ENCODE peak calls at places on chromosomes 6 and 20, in five cellular contexts. One of them, this sample, is unnamed. For H3K4me1, the result is how much of the 10 kb centered on the place peaks cover.

GRCh38 chr6:20909621-20910020 is 375.4 kb downstream of the CDKAL1 start:
- DNase-seq in PC-9: no peak
- DNase-seq in NT2/D1: no peak
- DNase-seq in heart left ventricle: no peak
- DNase-seq in IMR-90: no peak
- DNase-seq in this sample: no peak

GRCh38 chr6:21905531-21905930 is 312.0 kb downstream of the SOX4 start:
- DNase-seq in PC-9: no peak
- DNase-seq in NT2/D1: no peak
- DNase-seq in heart left ventricle: no peak
- DNase-seq in IMR-90: no peak
- DNase-seq in this sample: no peak

GRCh38 chr6:54361734-54362133 is 53.5 kb downstream of the TINAG start:
- DNase-seq in PC-9: no peak
- DNase-seq in NT2/D1: no peak
- DNase-seq in heart left ventricle: no peak
- DNase-seq in IMR-90: no peak
- DNase-seq in this sample: no peak

GRCh38 chr20:57313230-57313629 is 16.4 kb upstream of the SPO11 start:
- DNase-seq in PC-9: no peak
- DNase-seq in NT2/D1: no peak
- DNase-seq in heart left ventricle: no peak
- DNase-seq in IMR-90: no peak
- DNase-seq in this sample: no peak

GRCh38 chr20:17108896-17109295 is 117.9 kb upstream of the PCSK2 start:
- DNase-seq in PC-9: no peak
- DNase-seq in NT2/D1: no peak
- DNase-seq in heart left ventricle: no peak
- DNase-seq in IMR-90: no peak
- DNase-seq in this sample: no peak

GRCh38 chr6:8219352-8219943 is 117.1 kb upstream of the EEF1E1 start:
- DNase-seq in PC-9: no peak
- DNase-seq in NT2/D1: no peak
- DNase-seq in heart left ventricle: no peak
- DNase-seq in IMR-90: peak
- DNase-seq in this sample: no peak

GRCh38 chr20:13800728-13801134 is 15.9 kb downstream of the NDUFAF5 start:
- DNase-seq in PC-9: no peak
- DNase-seq in NT2/D1: no peak
- DNase-seq in heart left ventricle: peak
- DNase-seq in IMR-90: peak
- DNase-seq in this sample: peak

GRCh38 chr6:158367824-158368223 is 55.6 kb downstream of the TULP4 start:
- DNase-seq in PC-9: no peak
- DNase-seq in NT2/D1: no peak
- DNase-seq in heart left ventricle: no peak
- DNase-seq in IMR-90: no peak
- DNase-seq in this sample: no peak

GRCh38 chr6:49912193-49912592 is 45.9 kb upstream of the CRISP1 start:
- DNase-seq in PC-9: no peak
- DNase-seq in NT2/D1: no peak
- DNase-seq in heart left ventricle: no peak
- DNase-seq in IMR-90: no peak
- DNase-seq in this sample: no peak

GRCh38 chr6:70874181-70874913 is 82.5 kb downstream of the B3GAT2 start:
- DNase-seq in PC-9: no peak
- DNase-seq in NT2/D1: no peak
- DNase-seq in heart left ventricle: no peak
- DNase-seq in IMR-90: no peak
- DNase-seq in this sample: no peak

GRCh38 chr6:106037060-106037459 is 49.1 kb upstream of the PRDM1 start:
- DNase-seq in PC-9: no peak
- DNase-seq in NT2/D1: no peak
- DNase-seq in heart left ventricle: no peak
- DNase-seq in IMR-90: peak
- DNase-seq in this sample: no peak

GRCh38 chr20:47677314-47678129 is 107.8 kb downstream of the SULF2 start:
- DNase-seq in PC-9: no peak
- DNase-seq in NT2/D1: peak
- DNase-seq in heart left ventricle: no peak
- DNase-seq in IMR-90: peak
- DNase-seq in this sample: no peak

GRCh38 chr20:41411458-41411857 is 44.8 kb upstream of the EMILIN3 start:
- DNase-seq in PC-9: no peak
- DNase-seq in NT2/D1: no peak
- DNase-seq in heart left ventricle: no peak
- DNase-seq in IMR-90: peak
- DNase-seq in this sample: no peak

GRCh38 chr20:63577317-63577894 is 3.4 kb upstream of the HELZ2 start:
- DNase-seq in PC-9: no peak
- DNase-seq in NT2/D1: no peak
- DNase-seq in heart left ventricle: no peak
- DNase-seq in IMR-90: no peak
- DNase-seq in this sample: no peak

GRCh38 chr20:40887100-40887499 is 141.5 kb upstream of the TOP1 start:
- DNase-seq in PC-9: no peak
- DNase-seq in NT2/D1: no peak
- DNase-seq in heart left ventricle: no peak
- DNase-seq in IMR-90: no peak
- DNase-seq in this sample: no peak

GRCh38 chr20:10367425-10367920 is 66.5 kb downstream of the MKKS start:
- DNase-seq in PC-9: no peak
- DNase-seq in NT2/D1: no peak
- DNase-seq in heart left ventricle: no peak
- DNase-seq in IMR-90: no peak
- DNase-seq in this sample: no peak

GRCh38 chr20:32332614-32333013 is 25.5 kb upstream of the ASXL1 start:
- DNase-seq in PC-9: peak
- DNase-seq in NT2/D1: no peak
- DNase-seq in heart left ventricle: no peak
- DNase-seq in IMR-90: peak
- DNase-seq in this sample: peak

GRCh38 chr6:88870728-88871330 is 92.6 kb downstream of the RNGTT start:
- DNase-seq in PC-9: no peak
- DNase-seq in NT2/D1: peak
- DNase-seq in heart left ventricle: no peak
- DNase-seq in IMR-90: peak
- DNase-seq in this sample: peak

GRCh38 chr20:19275630-19276071 is 63.2 kb downstream of the SLC24A3 start:
- DNase-seq in PC-9: peak
- DNase-seq in NT2/D1: no peak
- DNase-seq in heart left ventricle: no peak
- DNase-seq in IMR-90: no peak
- DNase-seq in this sample: peak

GRCh38 chr6:158131926-158132325 is 36.1 kb downstream of the SERAC1 start:
- DNase-seq in PC-9: no peak
- DNase-seq in NT2/D1: no peak
- DNase-seq in heart left ventricle: no peak
- DNase-seq in IMR-90: peak
- DNase-seq in this sample: no peak

GRCh38 chr6:1593286-1593957 is 16.3 kb upstream of the FOXC1 start:
- DNase-seq in PC-9: no peak
- DNase-seq in NT2/D1: no peak
- DNase-seq in heart left ventricle: no peak
- DNase-seq in IMR-90: no peak
- DNase-seq in this sample: no peak

GRCh38 chr20:63234693-63235398 is 859 bp upstream of the BIRC7 start:
- DNase-seq in PC-9: peak
- DNase-seq in NT2/D1: no peak
- DNase-seq in heart left ventricle: no peak
- DNase-seq in IMR-90: no peak
- DNase-seq in this sample: no peak

GRCh38 chr6:81589465-81590313 is 162.8 kb downstream of the TENT5A start:
- DNase-seq in PC-9: no peak
- DNase-seq in NT2/D1: no peak
- DNase-seq in heart left ventricle: peak
- DNase-seq in IMR-90: no peak
- DNase-seq in this sample: no peak

GRCh38 chr6:94027374-94027773 is 608.0 kb upstream of the EPHA7 start:
- DNase-seq in PC-9: no peak
- DNase-seq in NT2/D1: no peak
- DNase-seq in heart left ventricle: no peak
- DNase-seq in IMR-90: no peak
- DNase-seq in this sample: no peak

DNA sequence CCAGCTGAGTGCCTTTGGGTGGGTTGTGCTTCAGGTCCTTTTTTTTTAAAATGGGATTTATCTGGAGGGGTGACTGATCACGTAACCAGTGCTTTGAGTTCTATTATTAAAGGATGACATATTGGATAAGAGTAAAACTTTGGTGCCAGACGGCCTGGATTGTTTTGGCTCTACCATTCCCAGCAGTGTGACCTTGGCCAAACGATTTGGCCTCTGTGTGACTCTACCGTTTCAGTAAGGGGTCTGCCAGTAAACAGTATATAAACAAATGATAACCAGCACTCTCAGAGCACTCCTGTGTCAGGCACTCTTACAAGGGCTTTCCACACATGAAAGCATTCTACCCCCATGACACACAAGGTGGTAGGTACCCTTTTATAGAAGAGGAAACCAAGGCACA is 8.7 kb downstream of the SCRT2 start:
- DNase-seq in PC-9: no peak
- DNase-seq in NT2/D1: no peak
- DNase-seq in heart left ventricle: no peak
- DNase-seq in IMR-90: no peak
- DNase-seq in this sample: no peak
- H3K4me1 ChIP-seq in PC-9: under half
- H3K4me1 ChIP-seq in NT2/D1: under half
- H3K4me1 ChIP-seq in heart left ventricle: under half
- H3K4me1 ChIP-seq in IMR-90: under half
- H3K4me1 ChIP-seq in this sample: under half

GRCh38 chr20:25338112-25339023 is 52.3 kb downstream of the ABHD12 start:
- DNase-seq in PC-9: no peak
- DNase-seq in NT2/D1: no peak
- DNase-seq in heart left ventricle: no peak
- DNase-seq in IMR-90: no peak
- DNase-seq in this sample: no peak

GRCh38 chr20:25336561-25337422 is 53.8 kb downstream of the ABHD12 start:
- DNase-seq in PC-9: no peak
- DNase-seq in NT2/D1: no peak
- DNase-seq in heart left ventricle: no peak
- DNase-seq in IMR-90: peak
- DNase-seq in this sample: no peak

GRCh38 chr20:25340380-25340779 is 50.3 kb downstream of the ABHD12 start:
- DNase-seq in PC-9: no peak
- DNase-seq in NT2/D1: no peak
- DNase-seq in heart left ventricle: no peak
- DNase-seq in IMR-90: no peak
- DNase-seq in this sample: no peak

GRCh38 chr20:25341716-25342680 is 48.6 kb downstream of the ABHD12 start:
- DNase-seq in PC-9: no peak
- DNase-seq in NT2/D1: no peak
- DNase-seq in heart left ventricle: no peak
- DNase-seq in IMR-90: peak
- DNase-seq in this sample: no peak

DNA sequence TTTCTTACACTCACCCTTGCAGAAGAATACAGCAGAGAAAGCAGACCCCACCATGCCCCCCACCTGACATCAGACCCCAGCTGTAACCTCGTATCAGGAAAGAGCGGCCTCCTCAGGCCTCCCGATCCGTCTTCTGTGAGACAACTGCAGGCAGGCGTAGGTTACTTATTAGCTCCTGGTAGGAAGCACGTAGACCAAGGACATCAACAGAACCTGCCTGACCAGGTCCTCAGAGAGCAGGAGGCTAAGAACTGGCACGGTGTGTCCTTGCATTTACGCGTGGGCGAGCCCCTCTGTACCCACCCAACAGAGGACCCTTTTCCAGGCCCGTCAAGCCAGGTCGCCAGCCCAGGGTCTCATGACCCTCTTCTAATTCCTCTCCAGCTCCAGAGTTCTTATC is 51.0 kb downstream of the ABHD12 start:
- DNase-seq in PC-9: no peak
- DNase-seq in NT2/D1: no peak
- DNase-seq in heart left ventricle: no peak
- DNase-seq in IMR-90: no peak
- DNase-seq in this sample: no peak
- H3K4me1 ChIP-seq in PC-9: under half
- H3K4me1 ChIP-seq in NT2/D1: under half
- H3K4me1 ChIP-seq in heart left ventricle: under half
- H3K4me1 ChIP-seq in IMR-90: under half
- H3K4me1 ChIP-seq in this sample: under half

DNA sequence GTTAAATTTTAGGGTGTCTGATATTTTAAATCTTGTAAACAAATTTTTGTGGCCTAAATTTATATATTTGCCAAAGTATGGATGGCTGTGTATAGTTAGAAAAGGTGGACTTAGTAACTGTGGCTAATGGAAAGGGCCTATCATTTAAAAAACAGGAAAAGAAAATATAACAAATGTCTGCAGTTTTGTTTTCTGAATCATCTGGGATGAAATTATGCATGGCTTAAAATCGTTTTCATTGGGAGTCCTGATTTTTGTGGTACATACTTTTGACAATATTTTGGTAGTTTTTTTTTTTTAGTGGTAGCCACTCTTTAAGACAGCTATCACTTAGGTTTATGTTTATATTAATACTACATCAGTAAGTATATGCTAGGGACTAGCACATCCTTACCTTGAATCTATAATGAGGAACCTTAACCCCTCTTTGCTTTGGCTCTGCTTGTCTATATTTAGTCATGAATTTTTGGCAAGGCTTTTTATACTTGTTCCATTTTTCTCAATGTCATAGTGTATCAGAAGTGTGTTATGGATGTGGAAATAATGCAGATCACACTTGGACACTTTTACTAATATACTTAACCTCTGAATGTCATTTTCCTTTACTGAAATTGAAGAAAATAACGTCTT is 5.6 kb downstream of the ARID1B start:
- DNase-seq in PC-9: no peak
- DNase-seq in NT2/D1: no peak
- DNase-seq in heart left ventricle: no peak
- DNase-seq in IMR-90: no peak
- DNase-seq in this sample: no peak
- H3K4me1 ChIP-seq in PC-9: under half
- H3K4me1 ChIP-seq in NT2/D1: under half
- H3K4me1 ChIP-seq in heart left ventricle: under half
- H3K4me1 ChIP-seq in IMR-90: under half
- H3K4me1 ChIP-seq in this sample: under half

DNA sequence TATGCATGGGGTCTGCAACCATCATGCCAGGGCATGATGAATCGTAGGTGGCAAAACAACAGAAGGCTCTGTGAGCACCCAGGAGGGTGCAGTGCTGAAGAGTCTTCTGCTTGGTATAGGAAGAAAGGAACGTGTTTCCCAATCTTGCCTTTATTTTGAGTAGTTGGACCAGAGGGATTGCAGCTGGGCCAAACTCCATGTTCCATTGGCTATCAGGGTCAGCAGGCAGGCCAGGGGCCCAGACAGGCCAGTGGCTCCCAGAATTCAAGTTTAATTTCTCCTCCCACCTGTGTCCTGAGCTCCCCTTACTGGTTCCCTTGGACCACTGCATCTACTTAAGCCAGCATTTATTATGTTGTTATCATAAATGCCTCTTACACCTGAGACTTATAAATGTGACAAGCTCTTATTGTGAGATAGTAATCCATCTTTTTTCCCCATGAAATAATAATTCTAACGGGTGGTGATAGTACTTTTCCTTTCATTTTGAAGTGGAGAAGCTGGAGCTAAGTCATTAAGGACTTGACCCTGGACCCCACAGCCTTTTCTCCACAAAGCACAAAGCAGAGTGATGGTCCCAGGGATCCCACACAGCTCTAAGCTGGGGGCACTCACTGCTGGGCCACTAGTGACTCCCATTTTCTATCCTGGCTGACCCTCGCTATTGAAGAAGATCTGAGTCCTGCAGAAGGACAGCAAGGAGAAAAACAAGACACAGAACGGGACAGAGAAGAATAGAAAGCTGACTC is 809 bp upstream of the TRIM38 start:
- DNase-seq in PC-9: no peak
- DNase-seq in NT2/D1: no peak
- DNase-seq in heart left ventricle: no peak
- DNase-seq in IMR-90: no peak
- DNase-seq in this sample: no peak
- H3K4me1 ChIP-seq in PC-9: under half
- H3K4me1 ChIP-seq in NT2/D1: under half
- H3K4me1 ChIP-seq in heart left ventricle: under half
- H3K4me1 ChIP-seq in IMR-90: under half
- H3K4me1 ChIP-seq in this sample: under half